ENCODE peak calls at places on chromosomes 4 and X, in five cellular contexts. Q is RWPE1; R is activated T-helper 1 cell treated with anti-CD3 and anti-CD28 coated beads, Interleukin-12 subunit alpha, Interleukin-12 subunit beta, Interleukin-2, Interleukin-4 antibody, amounts not matched to agents 30 ng/mL and 10 ng/mL and 1 ng/mL, durations not matched to agents 14 hours and 24 hours and 36 hours; L is CD4-positive, alpha-beta T cell; J is GM23338. Y is an unnamed sample.

GRCh38 chrX:48998391-48998790 is 3.7 kb downstream of the GRIPAP1 start:
- DNase-seq in Q (no peak), L (no peak), R (no peak), J (no peak), Y (no peak)

GRCh38 chr4:56937262-56937661 is 29.6 kb downstream of the REST start:
- DNase-seq in R (no peak), Q (peak), J (no peak), L (no peak), Y (no peak)

GRCh38 chr4:86453044-86453501 is 93.2 kb upstream of the MAPK10 start:
- DNase-seq in L (no peak), J (no peak), R (no peak), Q (no peak), Y (peak)

GRCh38 chr4:153471691-153472080 is 5.5 kb downstream of the TMEM131L start:
- DNase-seq in J (no peak), R (no peak), L (peak), Q (peak), Y (no peak)

GRCh38 chr4:128461300-128462103 is 173.9 kb upstream of the PGRMC2 start:
- DNase-seq in L (no peak), J (no peak), R (no peak), Q (no peak), Y (no peak)

GRCh38 chr4:16205298-16206164 is 20.7 kb downstream of the TAPT1 start:
- DNase-seq in L (no peak), J (peak), Q (no peak), R (no peak), Y (no peak)

GRCh38 chrX:123731987-123732678 is 719 bp downstream of the THOC2 start:
- DNase-seq in Q (peak), R (no peak), J (peak), L (no peak), Y (no peak)

GRCh38 chr4:151359576-151359975 is 34.2 kb upstream of the SH3D19 start:
- DNase-seq in Q (no peak), R (no peak), L (no peak), J (no peak), Y (no peak)

GRCh38 chr4:180923476-180923875 is 1319.7 kb upstream of the TENM3 start:
- DNase-seq in L (no peak), J (no peak), R (no peak), Q (peak), Y (no peak)

GRCh38 chrX:150363561-150364346 is 637 bp downstream of the MAMLD1 start:
- DNase-seq in J (peak), L (no peak), Q (peak), R (no peak), Y (no peak)

GRCh38 chrX:43969504-43970501 is 3.4 kb downstream of the NDP start:
- DNase-seq in L (no peak), J (peak), R (no peak), Q (no peak), Y (no peak)

GRCh38 chr4:53987761-53988171 is 76.6 kb downstream of the CHIC2 start:
- DNase-seq in J (no peak), Q (peak), L (no peak), R (no peak), Y (no peak)

GRCh38 chr4:96593422-96593821 is 753.5 kb downstream of the PDHA2 start:
- DNase-seq in J (no peak), Q (no peak), L (no peak), R (no peak), Y (no peak)

GRCh38 chrX:25144043-25144940 is 128.5 kb upstream of the ARX start:
- DNase-seq in Q (peak), L (peak), J (peak), R (no peak), Y (peak)

GRCh38 chr4:132646186-132646585 is 502.9 kb upstream of the PCDH10 start:
- DNase-seq in L (no peak), R (no peak), J (no peak), Q (no peak), Y (no peak)

GRCh38 chrX:3990569-3990968 is 277.1 kb upstream of the PRKX start:
- DNase-seq in J (peak), Q (no peak), R (no peak), L (no peak), Y (no peak)

GRCh38 chrX:150219374-150220185 is 143.5 kb upstream of the MAMLD1 start:
- DNase-seq in J (peak), L (no peak), R (no peak), Q (no peak), Y (no peak)

GRCh38 chr4:43282534-43282933 is 390.0 kb downstream of the GRXCR1 start:
- DNase-seq in L (no peak), J (no peak), Q (no peak), R (no peak), Y (no peak)

GRCh38 chr4:108559911-108560310 is 60.5 kb upstream of the RPL34 start:
- DNase-seq in L (no peak), J (no peak), R (no peak), Q (no peak), Y (no peak)

GRCh38 chrX:84865113-84865512 is 138.6 kb upstream of the APOOL start:
- DNase-seq in R (no peak), J (no peak), Q (no peak), L (no peak), Y (no peak)

GRCh38 chr4:87073570-87074470 is 139.0 kb downstream of the AFF1 start:
- DNase-seq in L (peak), Q (no peak), J (no peak), R (peak), Y (no peak)

GRCh38 chrX:109372716-109373115 is 109.2 kb downstream of the GUCY2F start:
- DNase-seq in Q (no peak), R (no peak), J (no peak), L (no peak), Y (no peak)

GRCh38 chr4:113641025-113641431 is 120.5 kb downstream of the CAMK2D start:
- DNase-seq in L (no peak), R (no peak), J (no peak), Q (no peak), Y (no peak)

GRCh38 chr4:139740121-139740520 is 74.5 kb downstream of the MGST2 start:
- DNase-seq in L (no peak), R (no peak), J (no peak), Q (no peak), Y (no peak)

GRCh38 chrX:71159335-71159734 is 14.7 kb downstream of the NLGN3 start:
- DNase-seq in J (no peak), Q (no peak), L (no peak), R (no peak), Y (no peak)

GRCh38 chrX:40281341-40282005 is 183.7 kb upstream of the BCOR start:
- DNase-seq in R (no peak), L (no peak), Q (no peak), J (no peak), Y (no peak)

GRCh38 chr4:76458829-76459228 is 23.8 kb downstream of the SHROOM3 start:
- DNase-seq in L (no peak), J (peak), Q (no peak), R (no peak), Y (no peak)

GRCh38 chr4:8544741-8545438 is 35.3 kb upstream of the GPR78 start:
- DNase-seq in J (no peak), L (no peak), R (no peak), Q (no peak), Y (no peak)

GRCh38 chrX:97563531-97564133 is 679.9 kb downstream of the RPA4 start:
- DNase-seq in Q (peak), L (peak), J (no peak), R (peak), Y (peak)

GRCh38 chrX:313546-313945 is 5.0 kb downstream of the GTPBP6 start:
- DNase-seq in L (no peak), J (no peak), R (no peak), Q (no peak), Y (no peak)

GRCh38 chr4:75338352-75338880 is 175.8 kb downstream of the RCHY1 start:
- DNase-seq in R (no peak), Q (no peak), L (no peak), J (no peak), Y (no peak)

GRCh38 chr4:65167719-65168118 is 502.6 kb downstream of the EPHA5 start:
- DNase-seq in Q (no peak), L (no peak), J (no peak), R (no peak), Y (no peak)

GRCh38 chrX:150052226-150052625 is 113.9 kb upstream of the EOLA2 start:
- DNase-seq in L (no peak), J (no peak), Q (no peak), R (no peak), Y (no peak)

GRCh38 chrX:54550821-54551220 is 20.8 kb downstream of the GNL3L start:
- DNase-seq in R (no peak), L (no peak), J (no peak), Q (no peak), Y (no peak)

GRCh38 chr4:123158576-123158975 is 236.2 kb upstream of the NUDT6 start:
- DNase-seq in L (no peak), Q (no peak), R (no peak), J (peak), Y (no peak)

GRCh38 chrX:29066516-29066915 is 479.3 kb downstream of the IL1RAPL1 start:
- DNase-seq in Q (no peak), R (no peak), L (no peak), J (no peak), Y (no peak)

Y was measured in amygdala.